ENCODE peak calls at places on chromosomes 1 and 21, in four cellular contexts. F is hepatocyte, A is stomach, W is heart right ventricle. U is an unnamed sample.

GRCh38 chr1:234175363-234175762 is 197.9 kb upstream of the COA6 start:
- DNase-seq in A (no peak), F (no peak), W (no peak), U (no peak)

GRCh38 chr1:118984086-118984989 is 3.8 kb downstream of the TBX15 start:
- DNase-seq in W (no peak), F (no peak), A (no peak), U (peak; percentile 92)

GRCh38 chr1:26784023-26784871 is 3.5 kb upstream of the PIGV start:
- DNase-seq in F (peak; percentile 80), A (peak; percentile 84), W (peak; percentile 89), U (peak; percentile 73)

GRCh38 chr1:47449702-47450552 is 12.1 kb downstream of the FOXD2 start:
- DNase-seq in W (no peak), F (peak; percentile 54), A (peak; percentile 61), U (peak; percentile 94)

GRCh38 chr1:206797534-206798383 is 25.5 kb upstream of the IL10 start:
- DNase-seq in A (no peak), W (no peak), F (peak; percentile 34), U (peak; percentile 64)

GRCh38 chr1:209756608-209757445 is 974 bp downstream of the TRAF3IP3 start:
- DNase-seq in W (no peak), F (no peak), A (peak; percentile 41), U (no peak)

GRCh38 chr1:158121604-158122254 is 59.0 kb upstream of the CD1D start:
- DNase-seq in F (peak; percentile 69), A (no peak), W (no peak), U (peak; percentile 72)

GRCh38 chr21:38973552-38973951 is 167.8 kb downstream of the ETS2 start:
- DNase-seq in W (no peak), A (no peak), F (no peak), U (no peak)

GRCh38 chr1:50156241-50157010 is 47.7 kb downstream of the ELAVL4 start:
- DNase-seq in A (no peak), F (no peak), W (no peak), U (no peak)

GRCh38 chr1:206734499-206735142 is 36.0 kb upstream of the IL19 start:
- DNase-seq in F (peak; percentile 66), W (no peak), A (peak; percentile 60), U (peak; percentile 92)

GRCh38 chr1:11487196-11487751 is 8.3 kb downstream of the DISP3 start:
- DNase-seq in F (no peak), A (no peak), W (no peak), U (peak; percentile 52)

GRCh38 chr21:36902793-36903192 is 63.7 kb downstream of the HLCS start:
- DNase-seq in W (no peak), A (no peak), F (no peak), U (no peak)

GRCh38 chr1:157359309-157360020 is 192.8 kb downstream of the FCRL5 start:
- DNase-seq in W (no peak), A (no peak), F (peak; percentile 39), U (no peak)

GRCh38 chr1:20494609-20495311 is 8.8 kb upstream of the CAMK2N1 start:
- DNase-seq in F (no peak), W (no peak), A (no peak), U (no peak)

GRCh38 chr1:83701396-83701795 is 297.5 kb downstream of the TTLL7 start:
- DNase-seq in W (no peak), A (no peak), F (no peak), U (no peak)

GRCh38 chr1:42684139-42684538 is 1.9 kb downstream of the YBX1 start:
- DNase-seq in F (no peak), W (no peak), A (no peak), U (peak; percentile 26)

GRCh38 chr1:30379684-30380624 is 343.4 kb downstream of the MATN1 start:
- DNase-seq in F (peak; percentile 89), A (peak; percentile 44), W (peak; percentile 69), U (peak; percentile 94)

GRCh38 chr1:54885863-54886723 is 902 bp downstream of the DHCR24 start:
- DNase-seq in F (peak; percentile 67), W (peak; percentile 6), A (peak; percentile 66), U (peak; percentile 73)

GRCh38 chr1:156811171-156811570 is 5.5 kb downstream of the SH2D2A start:
- DNase-seq in F (no peak), W (no peak), A (no peak), U (no peak)

GRCh38 chr1:230425252-230426061 is 675 bp downstream of the PGBD5 start:
- DNase-seq in W (no peak), A (no peak), F (peak; percentile 34), U (peak; percentile 73)

GRCh38 chr1:153545067-153546055 is at the start of gene S100A4:
- DNase-seq in F (peak; percentile 97), A (peak; percentile 97), W (peak; percentile 94), U (peak; percentile 94)
- H3K4me3 ChIP-seq in F (no peak within 1 kb of the TSS), A (peak within 1 kb of the TSS; percentile 41), W (peak within 1 kb of the TSS; percentile 54), U (peak within 1 kb of the TSS; percentile 11)

DNA sequence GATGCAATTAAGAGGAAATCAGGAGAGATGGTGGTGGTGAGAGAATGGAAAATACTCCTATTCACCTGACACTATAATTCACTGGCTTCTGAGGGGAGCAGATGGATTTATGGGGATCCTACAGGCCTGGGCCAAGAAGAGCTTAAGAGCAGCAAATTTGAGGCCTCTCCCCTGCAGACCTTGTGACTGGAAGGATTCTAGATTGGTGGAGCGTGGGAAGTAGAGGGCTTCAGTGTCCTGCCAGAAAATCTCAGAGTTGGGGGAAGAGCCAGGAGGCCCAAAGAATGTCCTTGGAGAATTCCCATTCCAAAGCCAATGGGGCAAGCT is 1.8 kb downstream of the IGFN1 start:
- DNase-seq in A (no peak), W (peak; percentile 16), F (no peak), U (no peak)
- H3K36me3 ChIP-seq in A (no peaks in the 10 kb centered on the region), W (no peaks in the 10 kb centered on the region), F (no peaks in the 10 kb centered on the region), U (no peaks in the 10 kb centered on the region)

GRCh38 chr21:32215306-32215685 is 63.6 kb downstream of the MIS18A start:
- DNase-seq in F (no peak), A (no peak), W (no peak), U (no peak)
- H3K27me3 ChIP-seq in F (no peaks in the 10 kb centered on the region), A (no peaks in the 10 kb centered on the region), W (no peaks in the 10 kb centered on the region), U (no peaks in the 10 kb centered on the region)

DNA sequence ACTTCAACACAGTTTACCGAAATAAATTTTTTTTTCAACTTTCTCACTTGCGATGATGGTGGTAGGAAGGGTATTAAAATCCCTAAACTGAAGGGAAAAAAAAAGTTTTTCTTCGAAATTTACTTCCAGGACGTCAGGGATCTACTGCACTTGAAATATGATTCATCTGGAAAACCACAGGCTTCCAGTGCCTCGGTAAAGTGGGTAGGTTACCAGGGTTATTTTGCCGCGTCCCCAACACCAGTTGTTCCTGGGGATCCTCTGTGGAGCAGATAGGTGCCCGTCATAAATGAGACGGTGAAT is 794 bp downstream of the RABIF start:
- DNase-seq in F (no peak), W (no peak), A (no peak), U (no peak)
- H3K4me3 ChIP-seq in F (peak overlapping the region; percentile 76), W (peak overlapping the region; percentile 69), A (peak overlapping the region; percentile 93), U (peak overlapping the region; percentile 98)

GRCh38 chr1:5948681-5949005 is 43.6 kb downstream of the NPHP4 start:
- DNase-seq in W (no peak), A (no peak), F (no peak), U (no peak)
- H3K36me3 ChIP-seq in W (peaks cover 62% of the 10 kb centered on the region), A (peaks cover 89% of the 10 kb centered on the region), F (no peaks in the 10 kb centered on the region), U (no peaks in the 10 kb centered on the region)

GRCh38 chr1:228134591-228134990 is 5.5 kb upstream of the GUK1 start:
- DNase-seq in W (no peak), F (no peak), A (no peak), U (no peak)
- H3K27me3 ChIP-seq in W (no peaks in the 10 kb centered on the region), F (no peaks in the 10 kb centered on the region), A (no peaks in the 10 kb centered on the region), U (peaks cover 15% of the 10 kb centered on the region)

DNA sequence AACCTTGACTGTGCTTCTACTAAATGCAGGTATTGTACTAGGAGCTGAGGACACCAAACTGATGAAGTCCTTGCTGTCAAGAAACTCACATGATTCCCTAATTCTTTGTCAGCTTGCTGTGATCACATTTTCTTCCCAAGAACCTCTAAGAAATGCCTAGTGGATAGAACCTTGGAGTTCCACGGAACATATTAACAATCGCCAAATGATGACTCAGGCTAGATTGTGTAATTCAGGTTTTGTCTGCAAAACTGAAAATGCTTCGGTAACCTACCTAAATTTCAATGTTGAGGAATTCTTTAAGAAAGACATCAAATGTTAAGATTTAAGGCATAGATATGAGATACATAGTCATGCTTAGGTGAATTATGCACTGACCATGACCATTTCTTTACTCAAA is 1.7 kb upstream of the GADD45A start:
- DNase-seq in A (no peak), F (no peak), W (no peak), U (no peak)
- H3K4me3 ChIP-seq in A (no peak overlapping the region), F (no peak overlapping the region), W (no peak overlapping the region), U (no peak overlapping the region)

DNA sequence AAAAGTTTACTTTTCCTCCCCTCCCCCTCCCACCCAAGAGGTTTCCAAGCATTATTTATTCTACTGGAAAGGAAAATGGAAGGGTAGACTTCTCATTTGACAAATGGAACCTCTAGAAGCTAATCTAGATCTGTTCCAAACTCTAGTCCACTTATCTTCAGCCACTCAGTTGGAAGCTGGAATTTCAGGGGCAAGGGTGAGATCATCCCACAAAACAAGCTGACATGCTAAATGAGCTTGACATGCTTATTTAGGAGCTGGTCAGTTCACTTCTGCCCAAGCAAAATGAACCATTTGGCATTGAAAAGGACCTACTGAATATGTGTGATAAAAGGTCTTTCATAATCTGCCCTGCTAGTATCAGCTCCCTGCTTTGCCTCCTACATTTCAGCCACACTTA is 5.0 kb downstream of the LRRC41 start:
- DNase-seq in F (no peak), W (no peak), A (no peak), U (no peak)
- H3K36me3 ChIP-seq in F (no peaks in the 10 kb centered on the region), W (peaks cover 48% of the 10 kb centered on the region), A (peaks cover 47% of the 10 kb centered on the region), U (peaks cover 18% of the 10 kb centered on the region)